ENCODE peak calls at places on chromosomes 11 and 22, in nine cellular contexts. R is upper lobe of right lung, C is skeletal muscle cell, N is sigmoid colon, V is gastrocnemius medialis, G is H7, B is spleen, L is fibroblast of lung, Z is endothelial cell of umbilical vein. M is an unnamed sample.

GRCh38 chr11:43601511-43601910 is 79.0 kb upstream of the HSD17B12 start:
- DNase-seq in R (no peak), C (no peak), N (no peak), V (no peak), G (no peak), B (no peak), L (no peak), Z (no peak), M (no peak)

GRCh38 chr11:77129069-77129840 is 1.2 kb downstream of the MYO7A start:
- DNase-seq in R (no peak), C (no peak), N (no peak), V (no peak), G (no peak), B (no peak), L (no peak), Z (no peak), M (no peak)

GRCh38 chr22:29301716-29302401 is 4.6 kb upstream of the GAS2L1 start:
- DNase-seq in R (no peak), C (no peak), N (no peak), V (no peak), G (peak; percentile 48), B (no peak), L (no peak), Z (no peak), M (no peak)

GRCh38 chr11:5516599-5516998 is at the start of gene UBQLNL:
- DNase-seq in R (no peak), C (no peak), N (no peak), V (no peak), G (no peak), B (no peak), L (no peak), Z (no peak), M (no peak)

GRCh38 chr22:36465232-36466021 is 16.0 kb downstream of the TXN2 start:
- DNase-seq in R (peak; percentile 87), C (peak; percentile 32), N (peak; percentile 92), V (peak; percentile 98), G (peak; percentile 43), B (peak; percentile 79), L (peak; percentile 95), Z (peak; percentile 91), M (no peak)

GRCh38 chr11:28767574-28767973 is 659.4 kb downstream of the METTL15 start:
- DNase-seq in R (no peak), C (no peak), N (no peak), V (no peak), G (no peak), B (no peak), L (peak; percentile 93), Z (peak; percentile 74), M (no peak)

GRCh38 chr22:30175743-30176288 is 70.7 kb downstream of the LIF start:
- DNase-seq in R (no peak), C (no peak), N (no peak), V (no peak), G (no peak), B (no peak), L (no peak), Z (no peak), M (no peak)

GRCh38 chr22:33255781-33256180 is 197.6 kb upstream of the SYN3 start:
- DNase-seq in R (no peak), C (no peak), N (no peak), V (no peak), G (no peak), B (no peak), L (no peak), Z (no peak), M (no peak)

GRCh38 chr11:96303980-96304379 is 39.0 kb downstream of the MAML2 start:
- DNase-seq in R (no peak), C (no peak), N (no peak), V (no peak), G (no peak), B (no peak), L (no peak), Z (peak; percentile 23), M (no peak)

GRCh38 chr11:83656931-83657330 is 370.8 kb upstream of the CCDC90B start:
- DNase-seq in R (no peak), C (no peak), N (no peak), V (no peak), G (no peak), B (no peak), L (peak; percentile 32), Z (no peak), M (no peak)

GRCh38 chr11:11787305-11788066 is 54.3 kb upstream of the USP47 start:
- DNase-seq in R (peak; percentile 74), C (no peak), N (peak; percentile 85), V (peak; percentile 58), G (peak; percentile 43), B (peak; percentile 80), L (peak; percentile 53), Z (peak; percentile 66), M (peak; percentile 69)

GRCh38 chr11:88819616-88820015 is 246.2 kb downstream of the GRM5 start:
- DNase-seq in R (no peak), C (no peak), N (no peak), V (no peak), G (no peak), B (no peak), L (no peak), Z (no peak), M (no peak)

GRCh38 chr11:88814076-88814475 is 251.7 kb downstream of the GRM5 start:
- DNase-seq in R (no peak), C (no peak), N (no peak), V (no peak), G (peak; percentile 10), B (no peak), L (no peak), Z (no peak), M (no peak)

GRCh38 chr11:88815505-88815904 is 250.3 kb downstream of the GRM5 start:
- DNase-seq in R (no peak), C (no peak), N (no peak), V (no peak), G (no peak), B (no peak), L (no peak), Z (no peak), M (no peak)

GRCh38 chr11:88813233-88813915 is 252.4 kb downstream of the GRM5 start:
- DNase-seq in R (no peak), C (no peak), N (no peak), V (no peak), G (peak; percentile 32), B (no peak), L (no peak), Z (no peak), M (no peak)

DNA sequence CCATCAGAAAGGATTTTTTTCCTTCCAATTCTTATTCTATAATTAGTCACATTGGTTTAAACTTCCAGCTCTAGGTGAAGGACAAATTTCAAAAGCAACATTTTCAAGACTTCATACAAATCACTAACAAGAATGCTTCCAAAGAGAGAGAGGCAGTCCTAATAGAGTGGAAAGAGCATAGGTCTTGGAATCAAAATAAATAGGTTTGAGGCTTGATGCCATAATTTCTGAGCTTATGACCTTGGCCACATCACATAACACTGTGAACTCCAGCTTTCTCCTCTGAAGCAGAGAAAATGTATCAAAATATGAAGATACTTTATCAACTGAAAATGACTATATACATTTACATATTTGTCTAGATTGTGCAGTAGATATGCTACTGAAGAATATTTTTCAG is 246.8 kb downstream of the GRM5 start:
- DNase-seq in R (no peak), C (no peak), N (no peak), V (no peak), G (no peak), B (no peak), L (no peak), Z (no peak), M (no peak)
- H3K4me3 ChIP-seq in R (no peak overlapping the region), C (no peak overlapping the region), N (no peak overlapping the region), V (no peak overlapping the region), G (no peak overlapping the region), B (no peak overlapping the region), L (no peak overlapping the region), Z (no peak overlapping the region), M (no peak overlapping the region)

DNA sequence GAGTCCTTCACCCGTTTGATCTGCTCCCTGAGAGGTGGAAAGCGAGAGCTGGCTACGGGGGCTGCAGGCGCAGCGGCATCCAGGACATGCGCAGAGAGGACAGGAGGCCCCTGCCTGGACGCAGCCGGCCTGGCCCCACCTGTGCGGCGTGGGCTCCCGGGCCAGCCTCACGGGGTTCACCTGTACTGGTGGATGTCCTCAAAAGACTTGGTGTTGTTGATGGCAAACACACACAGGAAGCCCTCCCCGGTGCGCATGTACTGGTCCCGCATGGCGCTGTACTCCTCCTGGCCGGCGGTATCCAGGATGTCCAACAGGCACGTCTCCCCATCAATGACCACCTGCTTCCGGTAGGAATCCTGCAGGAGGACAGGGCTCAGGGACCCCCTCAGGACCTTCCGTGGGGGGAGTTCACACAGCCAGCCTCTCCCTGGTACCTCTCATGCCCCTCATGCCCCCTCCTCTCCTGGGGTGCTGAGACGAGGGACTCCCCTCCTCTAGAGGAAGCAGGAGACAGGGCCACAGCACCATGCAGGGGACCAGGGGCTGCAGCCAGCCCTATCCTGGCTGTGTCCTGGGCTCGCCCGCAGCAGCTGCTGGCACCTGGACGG is 1.7 kb downstream of the HRAS start:
- DNase-seq in R (peak; percentile 63), C (no peak), N (no peak), V (no peak), G (peak; percentile 48), B (peak; percentile 82), L (no peak), Z (no peak), M (no peak)
- H3K4me3 ChIP-seq in R (peak overlapping the region; percentile 92), C (peak overlapping the region; percentile 91), N (no peak overlapping the region), V (peak overlapping the region; percentile 79), G (no peak overlapping the region), B (no peak overlapping the region), L (peak overlapping the region; percentile 85), Z (no peak overlapping the region), M (no peak overlapping the region)

GRCh38 chr22:50170453-50171318 is at the start of gene PANX2:
- DNase-seq in R (no peak), C (no peak), N (no peak), V (no peak), G (peak; percentile 85), B (peak; percentile 84), L (peak; percentile 19), Z (no peak), M (no peak)

GRCh38 chr22:50167689-50168489 is 2.6 kb upstream of the PANX2 start:
- DNase-seq in R (no peak), C (no peak), N (peak; percentile 36), V (no peak), G (no peak), B (no peak), L (no peak), Z (no peak), M (no peak)

GRCh38 chr22:50171319-50171964 is 911 bp downstream of the PANX2 start:
- DNase-seq in R (no peak), C (no peak), N (no peak), V (no peak), G (peak; percentile 73), B (peak; percentile 75), L (no peak), Z (no peak), M (no peak)

GRCh38 chr22:50169774-50170341 is 673 bp upstream of the PANX2 start:
- DNase-seq in R (no peak), C (no peak), N (peak; percentile 47), V (no peak), G (peak; percentile 93), B (peak; percentile 87), L (peak; percentile 9), Z (no peak), M (no peak)

GRCh38 chr22:50169181-50169759 is 1.3 kb upstream of the PANX2 start:
- DNase-seq in R (no peak), C (no peak), N (peak; percentile 56), V (no peak), G (peak; percentile 78), B (peak; percentile 75), L (no peak), Z (no peak), M (no peak)
- H3K4me3 ChIP-seq in R (peak overlapping the region; percentile 39), C (no peak overlapping the region), N (peak overlapping the region; percentile 56), V (no peak overlapping the region), G (peak overlapping the region; percentile 49), B (no peak overlapping the region), L (no peak overlapping the region), Z (no peak overlapping the region), M (peak overlapping the region; percentile 41)

GRCh38 chr11:9386086-9386485 is 1.6 kb downstream of the IPO7 start:
- DNase-seq in R (no peak), C (no peak), N (no peak), V (no peak), G (no peak), B (no peak), L (peak; percentile 21), Z (no peak), M (no peak)
- H3K4me3 ChIP-seq in R (peak overlapping the region; percentile 97), C (peak overlapping the region; percentile 67), N (peak overlapping the region; percentile 87), V (peak overlapping the region; percentile 96), G (peak overlapping the region; percentile 99), B (peak overlapping the region; percentile 94), L (peak overlapping the region; percentile 91), Z (peak overlapping the region; percentile 68), M (peak overlapping the region; percentile 96)

M was measured in HL-60.